ENCODE peak calls at places on chromosomes 13 and 19, in nine cellular contexts. L, P, A, Z, E, F, I, W and V are unnamed samples.

GRCh38 chr13:108963846-108964600 is 334.6 kb downstream of the MYO16 start:
- DNase-seq in F (no peak), W (no peak), A (peak; percentile 23), E (peak; percentile 4), P (no peak), L (no peak), I (no peak), Z (no peak), V (no peak)

GRCh38 chr13:33206945-33207615 is 78.5 kb downstream of the STARD13 start:
- DNase-seq in W (no peak), L (no peak), I (no peak), F (no peak), E (no peak), P (no peak), Z (no peak), A (no peak), V (no peak)

GRCh38 chr13:114315074-114315785 is 927 bp downstream of the CHAMP1 start:
- DNase-seq in I (no peak), Z (no peak), L (no peak), F (no peak), E (no peak), A (no peak), W (no peak), P (no peak), V (no peak)

GRCh38 chr13:28449826-28450773 is 44.8 kb downstream of the FLT1 start:
- DNase-seq in A (no peak), W (no peak), I (no peak), Z (no peak), E (peak; percentile 28), P (no peak), L (no peak), F (no peak), V (no peak)

GRCh38 chr13:74218291-74218690 is 84.1 kb upstream of the KLF12 start:
- DNase-seq in Z (no peak), W (no peak), P (no peak), A (no peak), E (no peak), F (no peak), I (no peak), L (no peak), V (no peak)

GRCh38 chr13:41428155-41428554 is 29.2 kb upstream of the RGCC start:
- DNase-seq in F (no peak), A (peak; percentile 2), Z (peak; percentile 30), I (peak; percentile 6), L (no peak), W (no peak), E (no peak), P (peak; percentile 53), V (no peak)

GRCh38 chr19:5696196-5697021 is 6.3 kb downstream of the RPL36 start:
- DNase-seq in A (no peak), W (no peak), I (no peak), F (no peak), L (no peak), Z (no peak), P (no peak), E (no peak), V (peak; percentile 18)

GRCh38 chr13:52765991-52766390 is 26.4 kb upstream of the CNMD start:
- DNase-seq in Z (no peak), E (no peak), W (no peak), I (no peak), L (no peak), P (no peak), A (no peak), F (no peak), V (no peak)

GRCh38 chr19:45439569-45440258 is 16.0 kb upstream of the ERCC1 start:
- DNase-seq in A (peak; percentile 82), W (peak; percentile 93), F (peak; percentile 71), I (no peak), P (peak; percentile 88), E (peak; percentile 66), L (peak; percentile 89), Z (peak; percentile 88), V (peak; percentile 79)

GRCh38 chr19:1251503-1252220 is 3.3 kb downstream of the MIDN start:
- DNase-seq in E (no peak), Z (peak; percentile 67), A (no peak), P (peak; percentile 38), L (peak; percentile 85), I (no peak), W (peak; percentile 74), F (no peak), V (peak; percentile 66)

GRCh38 chr19:1259873-1260748 is 9.0 kb upstream of the CIRBP start:
- DNase-seq in A (no peak), L (peak; percentile 80), P (peak; percentile 37), W (no peak), I (no peak), F (no peak), Z (peak; percentile 72), E (no peak), V (no peak)

GRCh38 chr19:4206818-4207484 is 22.4 kb upstream of the EBI3 start:
- DNase-seq in I (no peak), L (no peak), W (no peak), Z (no peak), F (no peak), P (no peak), E (no peak), A (peak; percentile 30), V (no peak)

GRCh38 chr19:5623397-5624153 is 692 bp downstream of the SAFB start:
- DNase-seq in L (no peak), I (no peak), P (peak; percentile 16), W (no peak), Z (peak; percentile 24), A (no peak), E (no peak), F (no peak), V (no peak)

GRCh38 chr19:55289117-55289796 is 5.5 kb downstream of the BRSK1 start:
- DNase-seq in Z (no peak), P (no peak), L (no peak), E (peak; percentile 30), I (no peak), F (no peak), A (peak; percentile 10), W (no peak), V (no peak)

GRCh38 chr13:110307697-110308376 is 753 bp downstream of the COL4A2 start:
- DNase-seq in W (peak; percentile 63), L (peak; percentile 44), F (no peak), E (no peak), I (peak; percentile 41), Z (no peak), A (peak; percentile 56), P (peak; percentile 59), V (no peak)

GRCh38 chr19:12938536-12939291 is at the start of gene CALR:
- DNase-seq in F (no peak), Z (peak; percentile 48), E (peak; percentile 22), L (no peak), A (peak; percentile 45), I (no peak), P (peak; percentile 64), W (no peak), V (peak; percentile 36)

GRCh38 chr13:108895220-108895704 is 265.9 kb downstream of the MYO16 start:
- DNase-seq in L (no peak), W (no peak), E (peak; percentile 88), I (peak; percentile 6), A (peak; percentile 59), F (no peak), Z (no peak), P (peak; percentile 57), V (no peak)

GRCh38 chr13:23456437-23456836 is 22.9 kb upstream of the SACS start:
- DNase-seq in L (no peak), A (no peak), W (no peak), E (no peak), F (no peak), Z (no peak), I (no peak), P (no peak), V (no peak)
- H3K4me3 ChIP-seq in L (no peak overlapping the region), A (no peak overlapping the region), W (no peak overlapping the region), E (no peak overlapping the region), F (no peak overlapping the region), Z (no peak overlapping the region), I (no peak overlapping the region), P (no peak overlapping the region), V (no peak overlapping the region)

GRCh38 chr19:48623556-48624066 is 4.3 kb downstream of the SPHK2 start:
- DNase-seq in I (no peak), P (peak; percentile 47), A (no peak), W (no peak), L (no peak), E (no peak), Z (no peak), F (no peak), V (no peak)
- H3K4me3 ChIP-seq in I (no peak overlapping the region), P (peak overlapping the region; percentile 79), A (peak overlapping the region; percentile 18), W (no peak overlapping the region), L (no peak overlapping the region), E (no peak overlapping the region), Z (peak overlapping the region; percentile 29), F (peak overlapping the region; percentile 82), V (peak overlapping the region; percentile 41)

GRCh38 chr13:76637651-76638111 is 248.5 kb downstream of the KCTD12 start:
- DNase-seq in E (no peak), I (no peak), F (no peak), P (no peak), Z (no peak), A (peak; percentile 17), W (no peak), L (no peak), V (no peak)

GRCh38 chr13:76635232-76636021 is 250.8 kb downstream of the KCTD12 start:
- DNase-seq in A (no peak), L (no peak), Z (no peak), W (no peak), P (no peak), I (no peak), E (no peak), F (no peak), V (no peak)

GRCh38 chr13:76638160-76638559 is 248.0 kb downstream of the KCTD12 start:
- DNase-seq in W (no peak), E (no peak), Z (no peak), L (no peak), F (no peak), A (peak; percentile 7), I (no peak), P (no peak), V (no peak)

GRCh38 chr13:76638882-76639281 is 247.3 kb downstream of the KCTD12 start:
- DNase-seq in W (no peak), A (no peak), Z (no peak), P (no peak), L (no peak), E (no peak), I (no peak), F (no peak), V (no peak)

DNA sequence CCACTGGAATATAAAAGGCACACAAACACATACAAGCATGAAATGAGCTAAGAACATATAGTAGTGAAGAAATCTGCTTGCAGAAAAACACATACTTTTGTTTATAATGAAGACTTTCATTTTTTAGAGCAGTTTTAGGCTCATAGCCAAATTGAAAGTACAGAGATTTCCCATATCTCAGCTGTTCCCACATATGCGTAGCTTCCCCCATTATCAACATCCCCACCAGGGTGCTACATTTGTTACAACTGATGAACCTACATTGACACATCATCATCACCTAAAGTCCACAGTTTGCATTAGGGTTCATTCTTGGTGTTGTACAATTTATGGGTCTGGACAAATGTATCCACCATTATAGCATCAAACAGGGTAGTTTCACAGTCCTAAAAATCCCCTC is 249.3 kb downstream of the KCTD12 start:
- DNase-seq in A (peak; percentile 6), L (no peak), I (no peak), E (no peak), Z (no peak), F (no peak), P (no peak), W (no peak), V (no peak)
- H3K4me3 ChIP-seq in A (no peak overlapping the region), L (no peak overlapping the region), I (no peak overlapping the region), E (no peak overlapping the region), Z (no peak overlapping the region), F (no peak overlapping the region), P (no peak overlapping the region), W (no peak overlapping the region), V (no peak overlapping the region)

DNA sequence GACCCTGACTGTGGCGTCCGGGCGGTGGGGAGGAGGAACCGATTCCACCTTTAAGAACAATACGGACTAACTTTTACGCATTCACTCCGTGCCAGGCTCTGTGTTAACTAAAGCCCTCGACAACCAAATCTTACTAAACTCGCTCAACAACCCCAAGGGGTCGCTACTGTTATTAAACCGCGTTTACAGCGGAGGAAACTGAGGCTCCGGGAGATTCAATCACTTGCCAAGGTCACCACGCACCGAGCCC is 1.2 kb downstream of the SAMD1 start:
- DNase-seq in L (no peak), E (peak; percentile 21), P (peak; percentile 59), Z (no peak), I (no peak), A (peak; percentile 33), F (no peak), W (no peak), V (no peak)
- H3K4me3 ChIP-seq in L (peak overlapping the region; percentile 22), E (peak overlapping the region; percentile 67), P (peak overlapping the region; percentile 70), Z (no peak overlapping the region), I (peak overlapping the region; percentile 98), A (peak overlapping the region; percentile 89), F (peak overlapping the region; percentile 70), W (peak overlapping the region; percentile 85), V (peak overlapping the region; percentile 46)